ENCODE peak calls at places on chromosomes 3 and 15, in five cellular contexts. T is sciatic nerve; A is activated naive CD4-positive, alpha-beta T cell; M is iPS-NIHi11; K is AG10803. E is an unnamed sample.

GRCh38 chr15:70875001-70875782 is 17.0 kb downstream of the THAP10 start:
- DNase-seq in T (no peak), A (no peak), M (peak; percentile 24), K (peak; percentile 52), E (no peak)

GRCh38 chr3:127746400-127747057 is 73.8 kb downstream of the ABTB1 start:
- DNase-seq in T (peak; percentile 56), A (no peak), M (no peak), K (no peak), E (peak; percentile 80)

GRCh38 chr15:92687183-92687582 is 31.6 kb upstream of the FAM174B start:
- DNase-seq in T (no peak), A (no peak), M (no peak), K (no peak), E (no peak)

GRCh38 chr3:12628813-12629212 is 35.1 kb downstream of the RAF1 start:
- DNase-seq in T (no peak), A (no peak), M (no peak), K (no peak), E (no peak)

GRCh38 chr3:4981160-4981687 is 2.0 kb downstream of the BHLHE40 start:
- DNase-seq in T (no peak), A (no peak), M (no peak), K (peak; percentile 33), E (no peak)

GRCh38 chr15:43930079-43930478 is 103.3 kb downstream of the WDR76 start:
- DNase-seq in T (no peak), A (no peak), M (peak; percentile 75), K (peak; percentile 31), E (no peak)

GRCh38 chr15:20358066-20358780 is 183.4 kb downstream of the GOLGA6L6 start:
- DNase-seq in T (no peak), A (no peak), M (no peak), K (no peak), E (peak; percentile 76)

GRCh38 chr3:45994661-45995369 is 809 bp downstream of the FYCO1 start:
- DNase-seq in T (no peak), A (no peak), M (peak; percentile 46), K (no peak), E (no peak)

GRCh38 chr15:84685304-84685703 is 27.3 kb upstream of the NMB start:
- DNase-seq in T (no peak), A (no peak), M (no peak), K (peak; percentile 88), E (no peak)

GRCh38 chr3:146772211-146772743 is 167.1 kb upstream of the PLSCR5 start:
- DNase-seq in T (no peak), A (no peak), M (no peak), K (no peak), E (no peak)

GRCh38 chr3:108420926-108421325 is 89.5 kb downstream of the MYH15 start:
- DNase-seq in T (no peak), A (no peak), M (no peak), K (peak; percentile 72), E (no peak)

GRCh38 chr3:53422954-53423708 is 71.3 kb upstream of the CACNA1D start:
- DNase-seq in T (no peak), A (no peak), M (no peak), K (no peak), E (no peak)

GRCh38 chr3:80087769-80088168 is 320.0 kb upstream of the ROBO1 start:
- DNase-seq in T (no peak), A (no peak), M (no peak), K (no peak), E (no peak)

GRCh38 chr3:23859012-23859743 is 53.4 kb downstream of the UBE2E1 start:
- DNase-seq in T (no peak), A (no peak), M (no peak), K (peak; percentile 36), E (no peak)

GRCh38 chr15:76181705-76182107 is 121.9 kb downstream of the TMEM266 start:
- DNase-seq in T (no peak), A (no peak), M (no peak), K (no peak), E (no peak)

GRCh38 chr3:9214185-9214584 is 35.3 kb downstream of the SRGAP3 start:
- DNase-seq in T (no peak), A (no peak), M (no peak), K (no peak), E (no peak)

GRCh38 chr3:47161983-47162694 is 1.8 kb downstream of the SETD2 start:
- DNase-seq in T (no peak), A (no peak), M (no peak), K (peak; percentile 7), E (no peak)

GRCh38 chr3:44289882-44290462 is 48.3 kb downstream of the TOPAZ1 start:
- DNase-seq in T (no peak), A (no peak), M (no peak), K (no peak), E (no peak)

GRCh38 chr15:80893777-80894176 is 95.8 kb downstream of the MESD start:
- DNase-seq in T (no peak), A (no peak), M (no peak), K (peak; percentile 81), E (no peak)

GRCh38 chr3:26058774-26059455 is 269.0 kb downstream of the OXSM start:
- DNase-seq in T (no peak), A (no peak), M (no peak), K (no peak), E (no peak)

GRCh38 chr3:171348121-171348520 is 112.1 kb downstream of the TNIK start:
- DNase-seq in T (no peak), A (no peak), M (no peak), K (peak; percentile 35), E (no peak)

GRCh38 chr3:45817788-45818523 is 21.6 kb upstream of the SLC6A20 start:
- DNase-seq in T (peak; percentile 67), A (no peak), M (no peak), K (peak; percentile 95), E (no peak)

GRCh38 chr3:173891272-173892100 is 493.9 kb downstream of the NLGN1 start:
- DNase-seq in T (no peak), A (no peak), M (no peak), K (peak; percentile 40), E (no peak)

E was measured in cardiac septum.